ENCODE peak calls at places on chromosomes 13 and 19, in six cellular contexts. A is fibroblast of pulmonary artery, H is left ventricle myocardium inferior, D is hepatocyte, W is heart right ventricle, L is vagina. T is an unnamed sample.

GRCh38 chr19:34319785-34320184 is 45.2 kb upstream of the GPI start:
- DNase-seq in A (no peak), H (no peak), D (no peak), W (peak; percentile 22), L (no peak), T (no peak)

GRCh38 chr19:35069706-35070105 is 28.2 kb downstream of the HPN start:
- DNase-seq in A (no peak), H (no peak), D (no peak), W (no peak), L (no peak), T (no peak)

GRCh38 chr19:4914736-4915501 is 5.6 kb downstream of the UHRF1 start:
- DNase-seq in A (peak; percentile 67), H (no peak), D (peak; percentile 85), W (no peak), L (no peak), T (no peak)

GRCh38 chr13:44969858-44970484 is 19.3 kb downstream of the NUFIP1 start:
- DNase-seq in A (peak; percentile 81), H (no peak), D (peak; percentile 77), W (peak; percentile 22), L (no peak), T (no peak)

GRCh38 chr19:30320466-30320865 is 51.7 kb upstream of the ZNF536 start:
- DNase-seq in A (no peak), H (no peak), D (no peak), W (no peak), L (no peak), T (no peak)

GRCh38 chr19:41299755-41300089 is 10.2 kb upstream of the CCDC97 start:
- DNase-seq in A (peak; percentile 67), H (peak; percentile 75), D (peak; percentile 64), W (peak; percentile 84), L (no peak), T (no peak)

GRCh38 chr13:90868321-90868920 is 479.1 kb upstream of the MIR17HG start:
- DNase-seq in A (peak; percentile 51), H (no peak), D (peak; percentile 28), W (no peak), L (no peak), T (no peak)

GRCh38 chr19:5293607-5294089 is 47.0 kb downstream of the PTPRS start:
- DNase-seq in A (peak; percentile 27), H (no peak), D (peak; percentile 72), W (no peak), L (no peak), T (peak; percentile 84)

GRCh38 chr13:47291116-47291656 is 394.3 kb upstream of the HTR2A start:
- DNase-seq in A (no peak), H (no peak), D (no peak), W (no peak), L (no peak), T (no peak)

GRCh38 chr19:48255376-48256303 is at the start of gene CARD8:
- DNase-seq in A (peak; percentile 92), H (peak; percentile 80), D (peak; percentile 87), W (peak; percentile 88), L (peak; percentile 89), T (no peak)

GRCh38 chr13:70178346-70178745 is 70.1 kb upstream of the KLHL1 start:
- DNase-seq in A (no peak), H (no peak), D (no peak), W (no peak), L (no peak), T (no peak)

GRCh38 chr13:39110518-39111097 is 72.4 kb downstream of the NHLRC3 start:
- DNase-seq in A (no peak), H (no peak), D (no peak), W (no peak), L (no peak), T (no peak)

GRCh38 chr13:48192536-48192935 is 40.5 kb upstream of the ITM2B start:
- DNase-seq in A (no peak), H (no peak), D (no peak), W (no peak), L (no peak), T (no peak)

GRCh38 chr19:17420267-17420924 is 549 bp downstream of the MVB12A start:
- DNase-seq in A (no peak), H (peak; percentile 23), D (peak; percentile 46), W (peak; percentile 34), L (no peak), T (peak; percentile 51)

GRCh38 chr19:18650048-18650435 is 13.2 kb downstream of the KLHL26 start:
- DNase-seq in A (peak; percentile 52), H (peak; percentile 58), D (no peak), W (peak; percentile 79), L (no peak), T (no peak)

GRCh38 chr13:77374786-77375185 is 47.9 kb upstream of the MYCBP2 start:
- DNase-seq in A (no peak), H (no peak), D (no peak), W (no peak), L (no peak), T (no peak)

GRCh38 chr19:41530761-41531301 is 45.1 kb upstream of the CEACAM21 start:
- DNase-seq in A (peak; percentile 31), H (no peak), D (no peak), W (peak; percentile 38), L (no peak), T (no peak)

GRCh38 chr19:38792250-38793111 is 3.5 kb downstream of the LGALS7B start:
- DNase-seq in A (peak; percentile 26), H (peak; percentile 60), D (no peak), W (no peak), L (peak; percentile 83), T (no peak)

GRCh38 chr19:18514800-18515682 is 6.8 kb downstream of the ELL start:
- DNase-seq in A (peak; percentile 90), H (peak; percentile 51), D (peak; percentile 92), W (peak; percentile 65), L (no peak), T (no peak)

GRCh38 chr19:38699027-38699346 is 45.3 kb downstream of the CAPN12 start:
- DNase-seq in A (no peak), H (no peak), D (no peak), W (no peak), L (no peak), T (no peak)

GRCh38 chr13:51856998-51857397 is 4.8 kb upstream of the CCDC70 start:
- DNase-seq in A (no peak), H (no peak), D (no peak), W (no peak), L (no peak), T (no peak)

GRCh38 chr13:41962994-41963393 is 2.1 kb upstream of the VWA8 start:
- DNase-seq in A (no peak), H (no peak), D (no peak), W (no peak), L (no peak), T (no peak)

GRCh38 chr13:113053376-113053775 is 52.2 kb upstream of the F7 start:
- DNase-seq in A (no peak), H (no peak), D (no peak), W (no peak), L (no peak), T (no peak)

GRCh38 chr19:58544591-58545285 is 874 bp downstream of the TRIM28 start:
- DNase-seq in A (peak; percentile 61), H (no peak), D (peak; percentile 88), W (no peak), L (peak; percentile 86), T (peak; percentile 49)

GRCh38 chr13:96492758-96493157 is 402.9 kb downstream of the HS6ST3 start:
- DNase-seq in A (no peak), H (no peak), D (no peak), W (peak; percentile 8), L (no peak), T (no peak)

GRCh38 chr13:88526186-88526852 is 855.1 kb downstream of the SLITRK5 start:
- DNase-seq in A (no peak), H (no peak), D (no peak), W (no peak), L (no peak), T (no peak)

GRCh38 chr19:17847538-17848366 is at the start of gene JAK3:
- DNase-seq in A (peak; percentile 82), H (peak; percentile 54), D (peak; percentile 82), W (peak; percentile 63), L (no peak), T (peak; percentile 66)

GRCh38 chr13:98301721-98302120 is 124.7 kb upstream of the RNF113B start:
- DNase-seq in A (no peak), H (no peak), D (peak; percentile 30), W (no peak), L (no peak), T (no peak)

GRCh38 chr13:35621989-35622388 is 145.5 kb upstream of the MAB21L1 start:
- DNase-seq in A (peak; percentile 35), H (no peak), D (no peak), W (no peak), L (no peak), T (no peak)

GRCh38 chr13:108921238-108921637 is 291.8 kb downstream of the MYO16 start:
- DNase-seq in A (no peak), H (no peak), D (no peak), W (no peak), L (no peak), T (no peak)

GRCh38 chr13:30456290-30456689 is 9.4 kb downstream of the HMGB1 start:
- DNase-seq in A (no peak), H (no peak), D (no peak), W (no peak), L (peak; percentile 52), T (no peak)

GRCh38 chr13:37194428-37194861 is 89.0 kb upstream of the CSNK1A1L start:
- DNase-seq in A (peak; percentile 84), H (no peak), D (no peak), W (no peak), L (no peak), T (no peak)

GRCh38 chr19:19643158-19644053 is at the start of gene GMIP:
- DNase-seq in A (peak; percentile 43), H (peak; percentile 82), D (peak; percentile 85), W (peak; percentile 72), L (no peak), T (peak; percentile 88)

GRCh38 chr19:12833747-12834417 is 497 bp downstream of the RTBDN start:
- DNase-seq in A (no peak), H (no peak), D (peak; percentile 56), W (no peak), L (no peak), T (peak; percentile 63)
- TF ChIP-seq CTCF in A (no peak), H (no peak), D (no peak), W (no peak), L (no peak), T (no peak)

GRCh38 chr19:45403781-45404556 is 900 bp downstream of the PPP1R13L start:
- DNase-seq in A (peak; percentile 39), H (peak; percentile 75), D (peak; percentile 79), W (peak; percentile 68), L (no peak), T (no peak)
- TF ChIP-seq CTCF in A (peak; percentile 60), H (peak; percentile 56), D (peak; percentile 60), W (peak; percentile 52), L (no peak), T (peak; percentile 43)

GRCh38 chr13:19591864-19592263 is 30.5 kb upstream of the TPTE2 start:
- DNase-seq in A (no peak), H (no peak), D (no peak), W (no peak), L (no peak), T (no peak)
- TF ChIP-seq CTCF in A (no peak), H (no peak), D (no peak), W (no peak), L (no peak), T (no peak)

DNA sequence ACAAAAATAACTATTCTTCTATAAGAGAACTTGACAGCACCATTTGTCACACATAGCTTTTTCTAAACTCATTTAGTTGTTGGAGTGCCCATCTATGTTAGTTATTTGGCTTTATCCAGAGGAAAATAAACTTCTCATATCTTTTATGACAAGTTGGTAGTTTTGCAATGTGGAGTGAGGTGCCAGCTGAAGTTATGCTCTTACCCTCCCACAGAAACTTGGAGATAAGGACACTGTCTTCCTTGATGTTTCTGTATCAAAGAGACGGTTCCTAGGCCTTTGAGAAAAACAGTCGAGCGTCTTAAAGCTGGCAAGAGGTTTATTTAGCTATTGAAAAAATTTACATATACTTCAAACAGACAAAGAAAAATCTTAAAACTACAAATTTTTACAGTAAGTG is 1079.7 kb downstream of the SLITRK1 start:
- DNase-seq in A (peak; percentile 14), H (no peak), D (no peak), W (no peak), L (no peak), T (no peak)
- TF ChIP-seq CTCF in A (no peak), H (no peak), D (no peak), W (no peak), L (no peak), T (no peak)